ENCODE peak calls at places on chromosomes 16 and 17, in six cellular contexts. H, B, M, Y, L and I are unnamed samples.

GRCh38 chr17:8867361-8867981 is at the start of gene PIK3R6:
- DNase-seq in L (no peak), Y (no peak), H (peak), B (no peak), M (peak), I (no peak)

GRCh38 chr17:18261146-18261515 is 669 bp downstream of the MIEF2 start:
- DNase-seq in Y (peak), B (peak), H (peak), L (no peak), M (no peak), I (peak)

GRCh38 chr16:10939649-10940206 is 2.5 kb downstream of the DEXI start:
- DNase-seq in H (no peak), M (no peak), Y (no peak), B (no peak), L (no peak), I (no peak)

GRCh38 chr16:67731071-67731810 is 12.1 kb upstream of the GFOD2 start:
- DNase-seq in B (no peak), L (no peak), Y (no peak), H (no peak), M (no peak), I (no peak)

GRCh38 chr17:45784583-45785372 is 658 bp downstream of the CRHR1 start:
- DNase-seq in M (peak), H (no peak), Y (no peak), L (peak), B (no peak), I (peak)

GRCh38 chr17:32671891-32672290 is 185.1 kb downstream of the CDK5R1 start:
- DNase-seq in M (no peak), H (no peak), B (no peak), L (no peak), Y (no peak), I (peak)

GRCh38 chr17:62778990-62779681 is 29.0 kb downstream of the MARCHF10 start:
- DNase-seq in H (no peak), Y (no peak), M (no peak), B (no peak), L (no peak), I (no peak)

GRCh38 chr17:48835971-48836370 is 5.1 kb downstream of the CALCOCO2 start:
- DNase-seq in L (no peak), Y (no peak), M (no peak), B (no peak), H (peak), I (no peak)

GRCh38 chr16:75483222-75483621 is 12.0 kb downstream of the CHST6 start:
- DNase-seq in L (no peak), B (no peak), M (no peak), H (no peak), Y (no peak), I (no peak)

GRCh38 chr17:83046759-83047478 is 32.5 kb upstream of the METRNL start:
- DNase-seq in L (no peak), B (no peak), M (no peak), Y (peak), H (no peak), I (no peak)

GRCh38 chr17:69608808-69609494 is 194.5 kb downstream of the MAP2K6 start:
- DNase-seq in H (no peak), Y (no peak), L (no peak), M (no peak), B (no peak), I (no peak)

GRCh38 chr17:81432873-81433451 is 37.7 kb downstream of the BAHCC1 start:
- DNase-seq in L (no peak), Y (no peak), H (no peak), B (no peak), M (no peak), I (peak)

GRCh38 chr16:2973081-2973480 is 3.9 kb downstream of the PAQR4 start:
- DNase-seq in L (no peak), H (no peak), M (no peak), Y (no peak), B (no peak), I (no peak)

GRCh38 chr17:43823350-43824084 is 9.4 kb downstream of the MPP3 start:
- DNase-seq in L (no peak), H (no peak), B (no peak), M (no peak), Y (no peak), I (peak)

GRCh38 chr16:22206847-22207714 is 1.0 kb downstream of the EEF2K start:
- DNase-seq in L (no peak), M (peak), Y (peak), H (peak), B (peak), I (peak)

GRCh38 chr16:89805136-89805905 is 11.1 kb downstream of the FANCA start:
- DNase-seq in Y (no peak), L (no peak), B (no peak), H (no peak), M (no peak), I (no peak)

GRCh38 chr16:10083301-10083700 is 98.9 kb downstream of the GRIN2A start:
- DNase-seq in B (no peak), H (no peak), L (no peak), M (no peak), Y (peak), I (no peak)